ENCODE peak calls at places on chromosomes 1 and 21, in five cellular contexts. J is A673, P is fibroblast of villous mesenchyme, M is OCI-LY7, N is fibroblast of the aortic adventitia. S is an unnamed sample.
A peak's percentile ranks its signal among the peaks of the same experiment; 100 is the strongest.

GRCh38 chr1:58065520-58065919 is 481.0 kb downstream of the OMA1 start:
- DNase-seq in J (no peak), P (no peak), M (no peak), N (no peak), S (no peak)

GRCh38 chr1:229024528-229025119 is 246.3 kb upstream of the RAB4A start:
- DNase-seq in J (peak; percentile 39), P (peak; percentile 88), M (no peak), N (peak; percentile 79), S (no peak)

GRCh38 chr1:186482661-186483255 is 21.8 kb upstream of the PDC start:
- DNase-seq in J (peak; percentile 88), P (peak; percentile 66), M (peak; percentile 67), N (peak; percentile 89), S (peak; percentile 16)

GRCh38 chr1:245609354-245609753 is 454.6 kb downstream of the KIF26B start:
- DNase-seq in J (no peak), P (peak; percentile 44), M (no peak), N (no peak), S (no peak)

GRCh38 chr1:1926346-1926811 is 7.3 kb upstream of the TMEM52 start:
- DNase-seq in J (no peak), P (no peak), M (no peak), N (no peak), S (no peak)

GRCh38 chr1:65469889-65470340 is 49.4 kb downstream of the LEPR start:
- DNase-seq in J (peak; percentile 54), P (no peak), M (no peak), N (peak; percentile 82), S (no peak)

GRCh38 chr1:78691995-78692747 is 42.5 kb downstream of the IFI44 start:
- DNase-seq in J (no peak), P (peak; percentile 21), M (no peak), N (peak; percentile 46), S (no peak)

GRCh38 chr1:178310685-178311105 is 186.1 kb downstream of the CLEC20A start:
- DNase-seq in J (peak; percentile 84), P (peak; percentile 83), M (peak; percentile 70), N (peak; percentile 85), S (no peak)

GRCh38 chr1:39212499-39212898 is 8.0 kb downstream of the MACF1 start:
- DNase-seq in J (no peak), P (no peak), M (no peak), N (no peak), S (no peak)

GRCh38 chr1:5329068-5329739 is 663.0 kb downstream of the NPHP4 start:
- DNase-seq in J (no peak), P (no peak), M (peak; percentile 57), N (no peak), S (no peak)

GRCh38 chr1:145858238-145858936 is 494 bp downstream of the PIAS3 start:
- DNase-seq in J (peak; percentile 80), P (peak; percentile 44), M (peak; percentile 83), N (peak; percentile 34), S (peak; percentile 52)

GRCh38 chr1:20058531-20058930 is 11.5 kb upstream of the PLA2G5 start:
- DNase-seq in J (peak; percentile 32), P (peak; percentile 48), M (peak; percentile 27), N (peak; percentile 53), S (no peak)

GRCh38 chr1:81237531-81238528 is 562.9 kb upstream of the ADGRL2 start:
- DNase-seq in J (peak; percentile 75), P (no peak), M (no peak), N (no peak), S (no peak)

GRCh38 chr1:207064546-207064945 is 11.5 kb downstream of the PFKFB2 start:
- DNase-seq in J (no peak), P (no peak), M (no peak), N (no peak), S (no peak)

GRCh38 chr1:47921935-47922415 is 75.2 kb downstream of the TRABD2B start:
- DNase-seq in J (no peak), P (no peak), M (no peak), N (no peak), S (no peak)

GRCh38 chr1:20732071-20732587 is 374 bp downstream of the SH2D5 start:
- DNase-seq in J (peak; percentile 86), P (peak; percentile 55), M (peak; percentile 67), N (peak; percentile 51), S (no peak)

GRCh38 chr1:9684806-9685205 is 33.3 kb downstream of the PIK3CD start:
- DNase-seq in J (no peak), P (no peak), M (no peak), N (no peak), S (no peak)

GRCh38 chr1:3652538-3653285 is 396 bp downstream of the TP73 start:
- DNase-seq in J (peak; percentile 22), P (no peak), M (no peak), N (no peak), S (no peak)
- H3K4me3 ChIP-seq in J (peak overlapping the region; percentile 70), P (no peak overlapping the region), M (no peak overlapping the region), N (no peak overlapping the region), S (no peak overlapping the region)

DNA sequence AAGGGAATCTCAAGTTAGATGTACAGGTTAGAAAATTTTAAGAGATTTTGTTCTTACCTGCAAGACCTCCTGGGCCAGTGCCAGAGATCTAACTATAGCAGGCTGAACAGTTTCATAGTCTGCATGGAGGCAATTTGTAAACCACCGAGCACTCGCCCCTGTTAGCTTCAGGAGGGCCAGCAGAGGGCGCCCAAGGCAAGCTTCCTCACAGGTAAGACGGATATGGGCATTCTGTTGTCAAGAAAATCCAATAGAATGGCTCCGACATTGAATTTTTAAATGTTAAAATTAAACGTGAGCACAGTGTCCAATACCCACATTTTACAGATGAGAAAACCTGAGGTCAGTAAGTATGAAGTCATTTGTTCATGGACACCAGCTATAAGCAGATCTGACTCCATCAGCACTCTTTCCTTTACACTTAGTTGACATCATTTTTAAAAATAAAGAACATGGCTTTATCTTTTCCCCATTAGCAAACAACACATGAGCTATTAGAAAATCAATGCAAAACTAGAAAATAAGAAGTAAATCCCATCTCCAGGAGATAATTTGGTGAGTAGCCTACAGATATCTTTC is 2.2 kb downstream of the REG4 start:
- DNase-seq in J (peak; percentile 71), P (peak; percentile 78), M (peak; percentile 71), N (peak; percentile 74), S (peak; percentile 59)
- TF ChIP-seq CTCF in J (peak; percentile 98), P (peak; percentile 95), M (peak; percentile 98), N (peak; percentile 97), S (peak; percentile 47)

GRCh38 chr1:92476071-92476607 is 10.6 kb downstream of the GFI1 start:
- DNase-seq in J (no peak), P (no peak), M (peak; percentile 68), N (no peak), S (no peak)
- H3K4me3 ChIP-seq in J (no peak overlapping the region), P (no peak overlapping the region), M (no peak overlapping the region), N (no peak overlapping the region), S (no peak overlapping the region)

GRCh38 chr1:102790997-102791396 is 317.3 kb downstream of the COL11A1 start:
- DNase-seq in J (peak; percentile 37), P (peak; percentile 6), M (no peak), N (no peak), S (no peak)
- TF ChIP-seq CTCF in J (peak; percentile 58), P (no peak), M (peak; percentile 49), N (no peak), S (no peak)

GRCh38 chr1:63124666-63125191 is 197.6 kb upstream of the FOXD3 start:
- DNase-seq in J (peak; percentile 28), P (peak; percentile 83), M (no peak), N (peak; percentile 86), S (no peak)
- H3K4me3 ChIP-seq in J (no peak overlapping the region), P (peak overlapping the region; percentile 5), M (no peak overlapping the region), N (peak overlapping the region; percentile 20), S (no peak overlapping the region)

DNA sequence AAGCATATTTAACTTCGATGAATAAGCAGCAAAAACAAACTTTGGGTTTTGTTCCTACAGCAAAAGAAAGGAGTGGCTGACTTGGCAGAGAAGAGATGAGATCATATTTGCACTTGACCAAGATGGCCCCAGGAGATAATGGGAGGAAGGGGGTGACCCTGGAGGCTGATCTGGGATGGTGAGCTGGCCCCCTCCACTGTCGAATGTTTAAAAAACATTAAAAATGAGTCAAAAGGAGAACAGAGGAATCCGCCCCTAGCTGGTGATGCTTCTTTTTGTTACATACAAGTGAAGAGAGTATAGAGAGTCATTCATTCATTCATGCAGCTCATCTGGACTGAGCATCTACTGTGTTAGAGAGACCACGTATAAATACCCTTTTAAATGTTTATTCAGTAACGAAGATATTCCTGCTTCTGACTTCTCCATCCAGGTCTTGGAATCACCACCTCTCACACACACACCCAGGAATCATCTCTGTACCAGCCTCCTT is 12.6 kb upstream of the C2CD2 start:
- DNase-seq in J (no peak), P (no peak), M (no peak), N (peak; percentile 15), S (no peak)
- TF ChIP-seq CTCF in J (no peak), P (no peak), M (no peak), N (no peak), S (no peak)

GRCh38 chr1:43143441-43143888 is 28.6 kb downstream of the EBNA1BP2 start:
- DNase-seq in J (peak; percentile 43), P (no peak), M (peak; percentile 22), N (no peak), S (no peak)
- H3K4me3 ChIP-seq in J (no peak overlapping the region), P (no peak overlapping the region), M (no peak overlapping the region), N (no peak overlapping the region), S (no peak overlapping the region)

GRCh38 chr1:17998889-17999288 is 108.7 kb upstream of the IGSF21 start:
- DNase-seq in J (peak; percentile 29), P (no peak), M (no peak), N (peak; percentile 2), S (no peak)
- TF ChIP-seq CTCF in J (peak; percentile 55), P (no peak), M (no peak), N (peak; percentile 26), S (no peak)

GRCh38 chr1:193123751-193124150 is 1.9 kb downstream of the CDC73 start:
- DNase-seq in J (no peak), P (no peak), M (no peak), N (no peak), S (no peak)
- H3K4me3 ChIP-seq in J (peak overlapping the region; percentile 86), P (peak overlapping the region; percentile 92), M (peak overlapping the region; percentile 92), N (peak overlapping the region; percentile 46), S (no peak overlapping the region)

S was measured in lower leg skin.